ENCODE peak calls at places on chromosomes 1 and 21, in ten cellular contexts. Q is stomach; A is OCI-LY7; N is MCF 10A; T is activated CD8-positive, alpha-beta T cell treated with anti-CD3 and anti-CD28 coated beads for 36 hours; P is stimulated activated CD4-positive, alpha-beta T cell treated with anti-CD3 and anti-CD28 coated beads, Interleukin-2, amount 100 ng/mL, for 48 hours; L is PC-3; X is T-helper 2 cell; G is activated T-helper 1 cell treated with anti-CD3 and anti-CD28 coated beads, Interleukin-12 subunit alpha, Interleukin-12 subunit beta, Interleukin-2, Interleukin-4 antibody, amounts not matched to agents 30 ng/mL and 10 ng/mL and 1 ng/mL, durations not matched to agents 14 hours and 24 hours and 36 hours; U is GM13976. J is an unnamed sample.

GRCh38 chr1:116971965-116972675 is 29.4 kb upstream of the CD101 start:
- DNase-seq in Q (no peak), A (no peak), N (peak), T (no peak), P (no peak), L (no peak), X (no peak), G (no peak), U (no peak), J (no peak)

GRCh38 chr1:2306151-2306978 is 78.2 kb downstream of the SKI start:
- DNase-seq in Q (no peak), A (no peak), N (no peak), T (no peak), P (no peak), L (no peak), X (no peak), G (no peak), U (no peak), J (no peak)

GRCh38 chr1:243254233-243254926 is 701 bp downstream of the CEP170 start:
- DNase-seq in Q (peak), A (peak), N (peak), T (peak), P (peak), L (peak), X (peak), G (peak), U (peak), J (peak)

GRCh38 chr1:27145934-27146354 is 9.0 kb downstream of the SLC9A1 start:
- DNase-seq in Q (no peak), A (no peak), N (peak), T (peak), P (no peak), L (peak), X (no peak), G (no peak), U (no peak), J (no peak)

GRCh38 chr1:198157241-198157846 is 546 bp downstream of the NEK7 start:
- DNase-seq in Q (peak), A (peak), N (peak), T (peak), P (peak), L (peak), X (peak), G (peak), U (peak), J (peak)

GRCh38 chr21:16124397-16125130 is 394.8 kb downstream of the USP25 start:
- DNase-seq in Q (no peak), A (no peak), N (peak), T (no peak), P (no peak), L (peak), X (no peak), G (no peak), U (no peak), J (no peak)

GRCh38 chr1:68015369-68015768 is 35.1 kb downstream of the DIRAS3 start:
- DNase-seq in Q (no peak), A (no peak), N (no peak), T (no peak), P (no peak), L (no peak), X (no peak), G (no peak), U (no peak), J (no peak)

GRCh38 chr1:219324629-219325367 is 151.1 kb downstream of the LYPLAL1 start:
- DNase-seq in Q (no peak), A (no peak), N (peak), T (peak), P (peak), L (peak), X (no peak), G (no peak), U (no peak), J (no peak)

GRCh38 chr1:177975588-177976495 is 6.0 kb upstream of the SEC16B start:
- DNase-seq in Q (no peak), A (no peak), N (peak), T (no peak), P (no peak), L (no peak), X (no peak), G (no peak), U (no peak), J (no peak)

GRCh38 chr1:40495315-40495903 is 13.2 kb upstream of the EXO5 start:
- DNase-seq in Q (no peak), A (no peak), N (no peak), T (no peak), P (no peak), L (no peak), X (no peak), G (no peak), U (no peak), J (no peak)

GRCh38 chr1:244054924-244055263 is 3.8 kb downstream of the ZBTB18 start:
- DNase-seq in Q (no peak), A (no peak), N (no peak), T (peak), P (no peak), L (no peak), X (peak), G (no peak), U (no peak), J (no peak)

GRCh38 chr1:117500584-117500983 is 105.3 kb upstream of the TENT5C start:
- DNase-seq in Q (no peak), A (no peak), N (no peak), T (no peak), P (no peak), L (no peak), X (no peak), G (no peak), U (no peak), J (no peak)

GRCh38 chr1:245177071-245177900 is 22.5 kb downstream of the KIF26B start:
- DNase-seq in Q (no peak), A (no peak), N (peak), T (no peak), P (no peak), L (peak), X (no peak), G (no peak), U (no peak), J (no peak)

GRCh38 chr21:44836666-44837471 is 19.0 kb upstream of the SUMO3 start:
- DNase-seq in Q (no peak), A (no peak), N (no peak), T (no peak), P (no peak), L (peak), X (no peak), G (no peak), U (no peak), J (no peak)

GRCh38 chr1:11072216-11072917 is 12.5 kb upstream of the SRM start:
- DNase-seq in Q (no peak), A (peak), N (no peak), T (no peak), P (no peak), L (no peak), X (no peak), G (no peak), U (peak), J (no peak)

GRCh38 chr1:155070392-155070700 is 6.8 kb downstream of the EFNA4 start:
- DNase-seq in Q (no peak), A (no peak), N (no peak), T (no peak), P (no peak), L (no peak), X (no peak), G (no peak), U (no peak), J (no peak)

GRCh38 chr1:111475706-111476105 is 1.9 kb downstream of the C1orf162 start:
- DNase-seq in Q (no peak), A (no peak), N (no peak), T (peak), P (no peak), L (no peak), X (no peak), G (no peak), U (no peak), J (no peak)

GRCh38 chr1:109767596-109768334 is 4.0 kb upstream of the EPS8L3 start:
- DNase-seq in Q (peak), A (no peak), N (no peak), T (no peak), P (no peak), L (no peak), X (no peak), G (no peak), U (no peak), J (no peak)

GRCh38 chr1:196607940-196608339 is 300 bp downstream of the KCNT2 start:
- DNase-seq in Q (no peak), A (no peak), N (no peak), T (no peak), P (no peak), L (no peak), X (no peak), G (no peak), U (no peak), J (no peak)